ENCODE peak calls at places on chromosome 14, in ten cellular contexts. S is testis, W is AG09309, V is GM20000, Z is foreskin fibroblast, D is AG04450, X is heart right ventricle, J is fibroblast of lung, A is left ventricle myocardium inferior, L is stomach. Y is an unnamed sample.

GRCh38 chr14:53525608-53526007 is 372.5 kb upstream of the DDHD1 start:
- DNase-seq in S (no peak), W (no peak), V (no peak), Z (peak), D (no peak), X (no peak), J (no peak), A (no peak), L (no peak), Y (no peak)

GRCh38 chr14:101186544-101186943 is 283.0 kb upstream of the RTL1 start:
- DNase-seq in S (no peak), W (no peak), V (no peak), Z (no peak), D (no peak), X (no peak), J (no peak), A (no peak), L (peak), Y (no peak)

GRCh38 chr14:54836231-54836630 is 66.4 kb downstream of the GCH1 start:
- DNase-seq in S (no peak), W (no peak), V (no peak), Z (no peak), D (no peak), X (no peak), J (no peak), A (no peak), L (no peak), Y (no peak)

GRCh38 chr14:102824832-102825231 is 47.6 kb downstream of the TRAF3 start:
- DNase-seq in S (no peak), W (no peak), V (no peak), Z (peak), D (no peak), X (peak), J (peak), A (peak), L (no peak), Y (no peak)

GRCh38 chr14:57136669-57137068 is 132.0 kb downstream of the EXOC5 start:
- DNase-seq in S (peak), W (no peak), V (no peak), Z (no peak), D (no peak), X (peak), J (no peak), A (peak), L (no peak), Y (no peak)

GRCh38 chr14:89190779-89191513 is 226.1 kb downstream of the FOXN3 start:
- DNase-seq in S (no peak), W (no peak), V (no peak), Z (peak), D (no peak), X (no peak), J (peak), A (no peak), L (no peak), Y (no peak)

GRCh38 chr14:100864960-100865681 is 38.4 kb downstream of the RTL1 start:
- DNase-seq in S (no peak), W (no peak), V (no peak), Z (peak), D (no peak), X (no peak), J (peak), A (peak), L (no peak), Y (no peak)

GRCh38 chr14:91375748-91376452 is 41.7 kb downstream of the CCDC88C start:
- DNase-seq in S (no peak), W (no peak), V (no peak), Z (no peak), D (no peak), X (no peak), J (no peak), A (no peak), L (no peak), Y (no peak)

GRCh38 chr14:92539875-92540274 is 26.3 kb downstream of the RIN3 start:
- DNase-seq in S (no peak), W (no peak), V (no peak), Z (peak), D (no peak), X (peak), J (no peak), A (peak), L (no peak), Y (no peak)

GRCh38 chr14:85634205-85634604 is 104.3 kb downstream of the FLRT2 start:
- DNase-seq in S (no peak), W (no peak), V (no peak), Z (peak), D (no peak), X (no peak), J (peak), A (no peak), L (no peak), Y (no peak)

GRCh38 chr14:104970231-104971068 is 7.7 kb downstream of the AHNAK2 start:
- DNase-seq in S (no peak), W (peak), V (no peak), Z (peak), D (peak), X (peak), J (peak), A (peak), L (peak), Y (no peak)

GRCh38 chr14:100542619-100543205 is 44.5 kb downstream of the BEGAIN start:
- DNase-seq in S (no peak), W (no peak), V (no peak), Z (no peak), D (no peak), X (no peak), J (no peak), A (no peak), L (no peak), Y (no peak)

GRCh38 chr14:52801014-52801708 is 9.8 kb upstream of the GNPNAT1 start:
- DNase-seq in S (no peak), W (no peak), V (no peak), Z (peak), D (peak), X (no peak), J (peak), A (no peak), L (no peak), Y (no peak)

GRCh38 chr14:79516009-79516408 is 695.3 kb downstream of the DIO2 start:
- DNase-seq in S (no peak), W (no peak), V (no peak), Z (no peak), D (no peak), X (no peak), J (no peak), A (no peak), L (no peak), Y (no peak)

GRCh38 chr14:102819176-102819628 is 42.0 kb downstream of the TRAF3 start:
- DNase-seq in S (no peak), W (no peak), V (peak), Z (no peak), D (no peak), X (no peak), J (no peak), A (no peak), L (peak), Y (peak)

GRCh38 chr14:102809870-102810269 is 32.6 kb downstream of the TRAF3 start:
- DNase-seq in S (no peak), W (peak), V (no peak), Z (no peak), D (no peak), X (no peak), J (no peak), A (no peak), L (no peak), Y (no peak)

GRCh38 chr14:90624732-90625444 is 191.3 kb downstream of the TTC7B start:
- DNase-seq in S (no peak), W (no peak), V (no peak), Z (peak), D (no peak), X (no peak), J (no peak), A (no peak), L (no peak), Y (no peak)

GRCh38 chr14:51546099-51546498 is 105.6 kb upstream of the FRMD6 start:
- DNase-seq in S (no peak), W (no peak), V (no peak), Z (no peak), D (no peak), X (no peak), J (no peak), A (no peak), L (no peak), Y (no peak)

GRCh38 chr14:53571589-53571988 is 385.0 kb downstream of the BMP4 start:
- DNase-seq in S (no peak), W (no peak), V (no peak), Z (no peak), D (no peak), X (no peak), J (no peak), A (no peak), L (no peak), Y (no peak)

GRCh38 chr14:56844603-56845002 is 34.3 kb upstream of the OTX2 start:
- DNase-seq in S (no peak), W (no peak), V (no peak), Z (no peak), D (no peak), X (no peak), J (no peak), A (no peak), L (no peak), Y (no peak)

GRCh38 chr14:50955373-50956043 is 11.2 kb upstream of the PYGL start:
- DNase-seq in S (peak), W (peak), V (peak), Z (peak), D (peak), X (no peak), J (peak), A (peak), L (no peak), Y (no peak)

GRCh38 chr14:99246536-99247083 is 25.4 kb downstream of the BCL11B start:
- DNase-seq in S (no peak), W (no peak), V (no peak), Z (no peak), D (no peak), X (no peak), J (no peak), A (no peak), L (no peak), Y (no peak)

DNA sequence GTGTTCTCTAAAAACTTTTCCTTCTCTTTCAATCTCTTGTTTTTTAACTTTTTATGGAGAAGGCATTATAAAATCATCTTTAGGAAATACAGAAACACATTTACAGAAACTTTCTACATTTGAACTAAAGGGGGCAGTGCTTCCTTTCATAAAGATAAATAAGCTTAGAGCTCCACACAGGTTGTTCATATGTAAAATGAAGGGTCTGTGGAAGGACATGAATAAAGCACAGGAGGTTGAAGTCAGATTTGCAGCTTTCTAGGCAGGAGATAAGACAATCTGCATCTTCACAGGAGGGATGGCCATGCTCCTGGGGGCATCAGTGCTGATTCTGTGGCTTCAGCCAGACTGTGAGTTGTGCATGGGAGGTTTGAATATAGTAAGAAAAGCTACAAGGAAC is 426.0 kb downstream of the DAD1 start:
- DNase-seq in S (no peak), W (no peak), V (no peak), Z (no peak), D (no peak), X (no peak), J (no peak), A (no peak), L (no peak), Y (no peak)
- TF ChIP-seq CTCF in S (no peak), W (no peak), V (peak), Z (no peak), D (peak), X (peak), J (no peak), A (peak), L (no peak), Y (peak)

DNA sequence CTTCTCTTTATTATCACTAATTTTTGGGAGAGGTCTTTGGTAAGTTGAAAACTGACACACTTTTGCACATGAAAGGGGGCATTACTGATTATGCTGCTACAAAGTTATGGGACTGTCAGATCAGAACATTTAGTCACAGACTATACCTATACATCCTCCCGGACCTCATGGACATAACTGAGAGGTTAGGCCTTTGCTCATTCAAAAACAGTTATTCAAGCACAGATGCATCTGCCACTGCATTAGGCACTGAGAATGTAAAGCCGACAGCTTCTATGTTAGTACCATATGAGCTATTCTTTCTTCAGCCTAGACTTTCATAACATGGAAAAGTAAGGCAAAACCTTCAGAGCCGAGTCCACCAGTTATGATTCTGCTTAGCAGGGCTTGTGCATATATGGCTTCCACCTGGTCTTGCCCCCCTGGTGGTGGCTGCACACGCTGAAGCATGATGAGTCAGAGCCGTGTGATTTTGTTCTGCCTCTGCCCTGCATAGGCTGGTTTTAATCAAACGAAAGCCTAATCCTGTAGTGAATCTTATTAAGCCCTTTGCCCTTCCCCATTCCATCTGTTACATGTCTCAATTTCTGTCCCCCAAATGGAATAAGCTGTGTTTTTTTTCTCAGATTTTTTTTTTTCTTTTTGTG is 21.8 kb upstream of the RNU6-8 start:
- DNase-seq in S (no peak), W (no peak), V (no peak), Z (peak), D (no peak), X (peak), J (peak), A (no peak), L (no peak), Y (no peak)
- TF ChIP-seq CTCF in S (no peak), W (peak), V (no peak), Z (peak), D (peak), X (peak), J (peak), A (peak), L (no peak), Y (peak)

DNA sequence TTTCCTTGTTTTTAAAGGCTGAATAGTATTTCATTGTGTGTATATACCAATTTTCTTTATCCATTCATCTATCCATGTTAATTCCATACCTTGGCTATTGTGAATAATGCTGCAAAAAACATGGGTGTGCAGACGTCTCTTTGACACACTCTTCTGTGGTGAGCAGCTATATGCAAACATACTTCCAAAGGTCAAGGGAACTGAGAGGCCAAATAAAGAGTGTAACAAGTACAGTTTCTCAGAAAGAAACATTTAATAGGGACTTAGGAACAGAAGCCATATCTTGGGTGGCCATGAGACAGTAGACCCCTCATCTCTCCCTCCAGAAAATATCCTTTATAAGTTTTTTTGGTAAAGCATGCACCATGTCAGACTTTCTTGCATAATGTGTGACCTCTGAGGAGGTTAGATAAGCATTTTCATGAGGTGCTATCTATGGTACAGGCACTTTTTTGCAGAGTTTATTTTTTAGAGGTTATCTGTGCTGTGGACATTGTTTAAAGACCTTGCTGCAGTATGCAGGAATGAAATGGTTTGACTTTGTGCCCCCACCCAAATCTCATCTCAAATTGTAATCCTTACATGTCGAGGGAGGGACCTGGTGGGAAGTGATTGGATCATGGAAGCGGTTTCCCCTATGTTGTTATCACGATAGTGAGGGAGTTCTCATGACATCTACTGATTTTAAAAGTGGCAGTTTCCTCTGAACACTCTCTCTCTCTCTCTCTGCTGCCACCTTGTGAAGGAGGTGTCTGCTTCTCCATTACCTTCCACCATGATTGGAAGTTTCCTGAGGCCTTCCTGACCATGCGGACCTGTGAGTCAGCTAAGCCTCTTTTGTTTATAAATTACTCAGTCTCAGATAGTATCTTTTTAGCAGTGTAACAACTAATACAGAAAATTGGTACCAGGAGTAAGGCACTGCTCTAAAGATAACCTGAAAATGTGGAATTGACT is 1202.3 kb downstream of the GALC start:
- DNase-seq in S (no peak), W (no peak), V (no peak), Z (no peak), D (no peak), X (no peak), J (peak), A (no peak), L (no peak), Y (no peak)
- TF ChIP-seq CTCF in S (no peak), W (no peak), V (no peak), Z (no peak), D (no peak), X (no peak), J (no peak), A (no peak), L (no peak), Y (no peak)

DNA sequence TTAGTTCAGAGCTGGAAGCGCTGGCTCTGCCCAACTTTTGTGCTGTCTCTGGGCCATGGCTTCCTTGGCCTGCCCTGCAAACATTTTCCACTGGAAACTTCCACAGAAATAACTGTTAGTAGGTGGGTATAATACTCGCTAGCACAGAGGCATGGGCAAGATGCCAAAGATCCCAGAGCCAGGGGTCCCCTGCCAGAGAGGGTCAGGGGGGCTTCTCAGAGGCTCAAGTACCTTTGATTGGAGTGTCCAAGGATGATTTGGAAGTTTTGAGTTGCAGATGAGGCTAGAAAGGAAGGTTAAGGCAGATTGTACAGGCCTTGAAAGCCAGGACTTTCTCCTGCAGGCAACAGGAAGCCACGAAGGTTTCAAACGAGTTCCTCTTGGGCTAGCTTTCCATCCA is 187.6 kb downstream of the DICER1 start:
- DNase-seq in S (no peak), W (no peak), V (no peak), Z (no peak), D (no peak), X (no peak), J (no peak), A (no peak), L (no peak), Y (no peak)
- TF ChIP-seq CTCF in S (no peak), W (no peak), V (no peak), Z (no peak), D (no peak), X (no peak), J (no peak), A (no peak), L (no peak), Y (no peak)

GRCh38 chr14:74083784-74084276 is 423 bp downstream of the ALDH6A1 start:
- DNase-seq in S (no peak), W (no peak), V (no peak), Z (no peak), D (no peak), X (no peak), J (no peak), A (no peak), L (no peak), Y (no peak)

GRCh38 chr14:74085828-74086227 is 1.1 kb downstream of the LIN52 start:
- DNase-seq in S (no peak), W (no peak), V (peak), Z (no peak), D (no peak), X (no peak), J (no peak), A (no peak), L (no peak), Y (peak)

GRCh38 chr14:74085047-74085637 is 386 bp downstream of the LIN52 start:
- DNase-seq in S (no peak), W (no peak), V (peak), Z (peak), D (no peak), X (no peak), J (peak), A (no peak), L (no peak), Y (no peak)

GRCh38 chr14:74083161-74083560 is 1.1 kb downstream of the ALDH6A1 start:
- DNase-seq in S (no peak), W (no peak), V (no peak), Z (no peak), D (no peak), X (no peak), J (no peak), A (no peak), L (no peak), Y (no peak)

GRCh38 chr14:74084277-74085046 is at the start of the genes ALDH6A1 and LIN52:
- DNase-seq in S (peak), W (peak), V (peak), Z (peak), D (peak), X (peak), J (peak), A (peak), L (peak), Y (peak)
- TF ChIP-seq CTCF in S (no peak), W (no peak), V (no peak), Z (no peak), D (peak), X (peak), J (no peak), A (peak), L (no peak), Y (peak)

GRCh38 chr14:37413050-37413449 is 182.0 kb downstream of the FOXA1 start:
- DNase-seq in S (no peak), W (no peak), V (no peak), Z (no peak), D (no peak), X (no peak), J (no peak), A (no peak), L (no peak), Y (no peak)

GRCh38 chr14:37406095-37406494 is 189.0 kb downstream of the FOXA1 start:
- DNase-seq in S (no peak), W (no peak), V (no peak), Z (no peak), D (no peak), X (no peak), J (no peak), A (no peak), L (no peak), Y (no peak)

GRCh38 chr14:37416264-37416663 is 178.8 kb downstream of the FOXA1 start:
- DNase-seq in S (no peak), W (no peak), V (no peak), Z (no peak), D (no peak), X (no peak), J (no peak), A (no peak), L (no peak), Y (no peak)

GRCh38 chr14:37413504-37414003 is 181.5 kb downstream of the FOXA1 start:
- DNase-seq in S (no peak), W (no peak), V (no peak), Z (no peak), D (no peak), X (no peak), J (no peak), A (no peak), L (no peak), Y (no peak)

DNA sequence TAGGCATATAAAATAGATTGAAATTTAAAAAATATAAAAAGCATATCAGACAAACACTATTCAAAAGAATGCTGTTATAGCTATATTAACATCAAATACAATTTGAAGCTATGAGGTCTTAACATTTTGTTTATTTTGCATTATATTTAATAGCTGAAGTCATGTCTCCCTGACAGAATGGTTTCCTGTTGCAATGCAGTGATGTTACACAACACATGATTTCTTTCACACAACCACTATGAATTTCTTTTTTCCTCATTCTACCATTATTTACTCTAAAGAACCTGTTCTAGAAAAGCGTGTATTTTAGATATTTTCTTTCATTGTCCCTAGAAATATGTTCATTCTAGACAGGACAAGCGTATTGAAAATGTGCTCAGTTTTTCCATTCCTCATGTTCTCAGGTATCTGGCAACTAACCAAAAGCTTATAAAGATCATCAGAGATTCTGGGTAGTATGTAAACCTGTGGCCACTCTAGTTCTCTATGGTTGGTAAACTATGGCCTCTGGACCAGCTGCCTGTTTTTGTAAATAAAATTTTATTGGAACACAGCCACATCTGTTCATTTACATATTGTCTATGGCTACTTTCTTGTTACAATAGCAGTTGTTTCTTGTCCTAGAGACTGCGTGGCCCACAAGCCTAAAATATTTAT is 183.8 kb downstream of the FOXA1 start:
- DNase-seq in S (no peak), W (no peak), V (no peak), Z (no peak), D (no peak), X (no peak), J (no peak), A (no peak), L (no peak), Y (no peak)
- TF ChIP-seq CTCF in S (no peak), W (no peak), V (no peak), Z (no peak), D (no peak), X (no peak), J (no peak), A (no peak), L (no peak), Y (no peak)